ENCODE peak calls at places on chromosomes 13 and 19, in six cellular contexts. P is H1, T is HCT116, L is HepG2, U is GM12878, C is K562. G is an unnamed sample.

GRCh38 chr13:73698859-73699258 is 435.3 kb downstream of the KLF12 start:
- DNase-seq in P (no peak), T (no peak), L (no peak), U (no peak), C (no peak), G (no peak)

GRCh38 chr19:58578430-58578925 is 5.3 kb upstream of the MZF1 start:
- DNase-seq in P (no peak), T (no peak), L (no peak), U (no peak), C (no peak), G (no peak)

GRCh38 chr13:106143930-106144709 is 391.3 kb downstream of the EFNB2 start:
- DNase-seq in P (no peak), T (peak; percentile 82), L (no peak), U (no peak), C (no peak), G (no peak)

GRCh38 chr13:84121456-84121855 is 239.2 kb upstream of the SLITRK1 start:
- DNase-seq in P (no peak), T (no peak), L (no peak), U (no peak), C (no peak), G (no peak)

GRCh38 chr19:43502419-43502976 is 2.0 kb downstream of the PHLDB3 start:
- DNase-seq in P (no peak), T (no peak), L (no peak), U (no peak), C (no peak), G (no peak)

GRCh38 chr13:23959231-23959862 is 62.0 kb upstream of the C1QTNF9B start:
- DNase-seq in P (no peak), T (no peak), L (no peak), U (no peak), C (no peak), G (no peak)

GRCh38 chr19:44111910-44112463 is 1.2 kb upstream of the ZNF225 start:
- DNase-seq in P (peak; percentile 88), T (no peak), L (no peak), U (no peak), C (peak; percentile 8), G (peak; percentile 79)

GRCh38 chr13:79776538-79776937 is 295.6 kb downstream of the NDFIP2 start:
- DNase-seq in P (no peak), T (no peak), L (no peak), U (no peak), C (no peak), G (no peak)

GRCh38 chr13:97121894-97122293 is 100.2 kb upstream of the MBNL2 start:
- DNase-seq in P (no peak), T (no peak), L (no peak), U (no peak), C (no peak), G (no peak)

GRCh38 chr19:40549007-40549708 is 27.5 kb upstream of the SHKBP1 start:
- DNase-seq in P (peak; percentile 73), T (peak; percentile 63), L (peak; percentile 49), U (no peak), C (peak; percentile 84), G (peak; percentile 69)

GRCh38 chr19:48513289-48514122 is 1.9 kb upstream of the LMTK3 start:
- DNase-seq in P (no peak), T (peak; percentile 69), L (peak; percentile 58), U (no peak), C (peak; percentile 70), G (no peak)

GRCh38 chr13:74452176-74452575 is 318.0 kb upstream of the KLF12 start:
- DNase-seq in P (no peak), T (no peak), L (no peak), U (no peak), C (no peak), G (no peak)

GRCh38 chr19:58562126-58563033 is 4.0 kb upstream of the UBE2M start:
- DNase-seq in P (no peak), T (no peak), L (no peak), U (no peak), C (no peak), G (no peak)

GRCh38 chr19:33815410-33816340 is 19.0 kb downstream of the KCTD15 start:
- DNase-seq in P (no peak), T (no peak), L (no peak), U (no peak), C (no peak), G (no peak)

GRCh38 chr13:51781246-51782022 is 22.5 kb downstream of the DHRS12 start:
- DNase-seq in P (no peak), T (peak; percentile 18), L (no peak), U (no peak), C (no peak), G (no peak)

GRCh38 chr13:43946281-43946680 is 66.6 kb downstream of the LACC1 start:
- DNase-seq in P (no peak), T (no peak), L (no peak), U (no peak), C (no peak), G (no peak)

GRCh38 chr19:53782698-53783097 is 41.4 kb downstream of the NLRP12 start:
- DNase-seq in P (no peak), T (no peak), L (no peak), U (no peak), C (no peak), G (peak; percentile 35)

GRCh38 chr13:83618966-83619365 is 263.3 kb downstream of the SLITRK1 start:
- DNase-seq in P (no peak), T (peak; percentile 18), L (no peak), U (no peak), C (no peak), G (no peak)

GRCh38 chr13:48761256-48761655 is 107.5 kb downstream of the CYSLTR2 start:
- DNase-seq in P (no peak), T (no peak), L (no peak), U (no peak), C (no peak), G (no peak)

GRCh38 chr19:49932731-49933131 is 3.4 kb upstream of the NUP62 start:
- DNase-seq in P (no peak), T (no peak), L (no peak), U (no peak), C (no peak), G (no peak)
- TF ChIP-seq ZNF274 in P (no peak), T (no peak), L (no peak), U (no peak), C (no peak), G (no peak)

GRCh38 chr13:89726690-89727435 is 1620.6 kb upstream of the MIR17HG start:
- DNase-seq in P (no peak), T (no peak), L (no peak), U (no peak), C (no peak), G (no peak)
- TF ChIP-seq YY1 in P (no peak), T (no peak), L (no peak), U (no peak), C (no peak), G (no peak)

GRCh38 chr19:42176990-42177685 is 40.3 kb downstream of the DEDD2 start:
- DNase-seq in P (no peak), T (peak; percentile 18), L (peak; percentile 9), U (no peak), C (peak; percentile 59), G (peak; percentile 60)
- H3K9ac ChIP-seq in P (no peak overlapping the region), T (no peak overlapping the region), L (no peak overlapping the region), U (no peak overlapping the region), C (no peak overlapping the region), G (peak overlapping the region; percentile 26)

GRCh38 chr19:16034958-16035560 is 41.2 kb upstream of the TPM4 start:
- DNase-seq in P (no peak), T (no peak), L (no peak), U (no peak), C (no peak), G (no peak)
- TF ChIP-seq ZNF274 in P (no peak), T (no peak), L (no peak), U (no peak), C (no peak), G (no peak)

GRCh38 chr19:47172666-47173455 is 42.2 kb downstream of the SAE1 start:
- DNase-seq in P (no peak), T (no peak), L (no peak), U (no peak), C (no peak), G (no peak)

GRCh38 chr19:47176071-47176626 is 45.5 kb downstream of the SAE1 start:
- DNase-seq in P (no peak), T (no peak), L (no peak), U (no peak), C (no peak), G (no peak)

GRCh38 chr19:47179643-47180310 is 49.1 kb downstream of the SAE1 start:
- DNase-seq in P (no peak), T (no peak), L (no peak), U (no peak), C (no peak), G (no peak)

GRCh38 chr19:47176627-47177090 is 46.0 kb downstream of the SAE1 start:
- DNase-seq in P (no peak), T (no peak), L (no peak), U (no peak), C (no peak), G (no peak)
- TF ChIP-seq YY1 in P (no peak), T (no peak), L (no peak), U (no peak), C (no peak), G (no peak)

DNA sequence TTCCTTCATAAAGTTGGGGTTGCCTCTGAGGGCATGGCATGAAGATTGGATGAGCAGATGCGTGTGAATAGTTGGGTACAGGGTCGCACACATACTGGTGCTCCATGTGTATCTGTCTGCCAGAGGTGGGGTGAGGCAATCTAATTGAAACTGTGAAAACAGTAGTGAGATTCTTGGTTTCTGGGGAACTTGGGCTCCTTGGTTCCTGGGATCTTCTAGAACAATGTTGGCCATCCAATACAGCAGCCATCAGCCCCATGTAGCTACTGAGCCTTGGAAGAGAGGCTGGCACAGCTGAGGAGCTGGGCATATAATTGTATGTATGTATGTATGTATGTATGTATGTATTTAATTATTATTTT is 616 bp downstream of the FCHO1 start:
- DNase-seq in P (no peak), T (no peak), L (no peak), U (peak; percentile 46), C (no peak), G (no peak)
- H3K9ac ChIP-seq in P (no peak overlapping the region), T (no peak overlapping the region), L (no peak overlapping the region), U (peak overlapping the region; percentile 83), C (peak overlapping the region; percentile 91), G (no peak overlapping the region)

GRCh38 chr13:109874921-109875454 is 88.6 kb upstream of the IRS2 start:
- DNase-seq in P (no peak), T (no peak), L (no peak), U (no peak), C (no peak), G (no peak)
- TF ChIP-seq ZNF274 in P (no peak), T (no peak), L (no peak), U (no peak), C (no peak), G (no peak)

GRCh38 chr19:1923319-1923718 is 17.7 kb upstream of the CSNK1G2 start:
- DNase-seq in P (no peak), T (no peak), L (no peak), U (no peak), C (no peak), G (no peak)
- TF ChIP-seq YY1 in P (no peak), T (no peak), L (no peak), U (no peak), C (no peak), G (no peak)

G was measured in NT2/D1.